ENCODE peak calls at places on chromosome 21, in eight cellular contexts. D is HFFc6; E is stimulated activated CD4-positive, alpha-beta T cell treated with anti-CD3 and anti-CD28 coated beads, Interleukin-12 subunit alpha, Interleukin-12 subunit beta, amount 100 ng/mL, for 48 hours; W is fibroblast of mammary gland; J is activated CD4-positive, alpha-beta T cell treated with anti-CD3 and anti-CD28 coated beads, Interleukin-2, amount 50 U/mL, for 1 hour; Z is fibroblast of lung; K is hypothalamus; O is left lobe of liver. R is an unnamed sample.
A peak's percentile ranks its signal among the peaks of the same experiment; 100 is the strongest.

GRCh38 chr21:22855581-22855980 is 1857.4 kb downstream of the NCAM2 start:
- DNase-seq in J (no peak), D (no peak), W (no peak), K (no peak), Z (no peak), O (no peak), E (no peak), R (no peak)

GRCh38 chr21:36150192-36150711 is 6.4 kb upstream of the DOP1B start:
- DNase-seq in J (no peak), K (no peak), W (peak; percentile 55), E (no peak), D (peak; percentile 48), O (no peak), Z (peak; percentile 81), R (no peak)

GRCh38 chr21:45031231-45032191 is 42.9 kb upstream of the ADARB1 start:
- DNase-seq in D (no peak), E (no peak), Z (no peak), J (no peak), O (no peak), W (no peak), K (no peak), R (no peak)

GRCh38 chr21:16976132-16976666 is 536.6 kb upstream of the CXADR start:
- DNase-seq in W (peak; percentile 7), Z (peak; percentile 8), E (no peak), K (no peak), D (no peak), O (no peak), J (no peak), R (no peak)

GRCh38 chr21:32371913-32372314 is 20.9 kb downstream of the URB1 start:
- DNase-seq in E (no peak), D (peak; percentile 32), O (no peak), Z (peak; percentile 64), K (no peak), J (no peak), W (peak; percentile 87), R (no peak)

GRCh38 chr21:20388400-20388799 is 609.8 kb upstream of the NCAM2 start:
- DNase-seq in J (no peak), D (no peak), K (no peak), Z (no peak), O (no peak), W (no peak), E (no peak), R (no peak)

GRCh38 chr21:33109574-33110339 is 39.8 kb downstream of the OLIG1 start:
- DNase-seq in J (no peak), O (no peak), D (no peak), W (no peak), E (no peak), Z (no peak), K (no peak), R (no peak)

GRCh38 chr21:31505975-31506374 is 153.5 kb upstream of the SOD1 start:
- DNase-seq in E (no peak), Z (no peak), K (no peak), O (no peak), J (no peak), W (no peak), D (no peak), R (no peak)

GRCh38 chr21:28767523-28767922 is 225.2 kb downstream of the LTN1 start:
- DNase-seq in E (no peak), Z (no peak), W (no peak), D (no peak), O (no peak), K (no peak), J (no peak), R (no peak)

GRCh38 chr21:31176725-31177124 is 138.4 kb upstream of the KRTAP19-8 start:
- DNase-seq in D (no peak), E (no peak), W (no peak), K (no peak), O (no peak), Z (peak; percentile 64), J (no peak), R (no peak)

GRCh38 chr21:45356251-45356650 is 48.7 kb upstream of the COL18A1 start:
- DNase-seq in E (no peak), O (no peak), J (no peak), D (no peak), Z (no peak), W (no peak), K (no peak), R (no peak)

R was measured in stimulated activated naive B cell treated with anti-CD40 and anti-IgM and Interleukin-4, amounts not matched to agents 10 μg/mL and 1 μg/mL and 100 μg/mL, for 72 hours.